ENCODE peak calls at places on chromosome 20, in seven cellular contexts. J, Q, S, U, A, W and E are unnamed samples.

GRCh38 chr20:45629496-45630100 is at the start of gene WFDC10A:
- DNase-seq in W (peak; percentile 86), A (peak; percentile 53), U (peak; percentile 43), Q (peak; percentile 6), J (peak; percentile 57), S (peak; percentile 18), E (peak; percentile 63)

GRCh38 chr20:36462440-36463211 is 78.7 kb upstream of the MYL9 start:
- DNase-seq in U (peak; percentile 41), W (peak; percentile 74), J (peak; percentile 80), A (no peak), S (no peak), Q (no peak), E (no peak)

GRCh38 chr20:237479-237878 is 10.4 kb downstream of the DEFB129 start:
- DNase-seq in J (no peak), U (no peak), W (no peak), A (peak; percentile 27), S (peak; percentile 22), Q (no peak), E (no peak)

GRCh38 chr20:62621251-62622110 is 20.8 kb upstream of the SLCO4A1 start:
- DNase-seq in J (no peak), Q (no peak), A (no peak), S (no peak), W (no peak), U (no peak), E (no peak)

GRCh38 chr20:58557713-58558335 is 42.6 kb upstream of the APCDD1L start:
- DNase-seq in W (no peak), U (no peak), Q (no peak), S (no peak), A (no peak), J (no peak), E (no peak)

GRCh38 chr20:42134265-42135098 is 516.3 kb upstream of the CHD6 start:
- DNase-seq in U (no peak), S (no peak), W (no peak), Q (no peak), J (no peak), A (no peak), E (no peak)

GRCh38 chr20:19850190-19850533 is 92.1 kb downstream of the RIN2 start:
- DNase-seq in Q (no peak), U (peak; percentile 84), A (no peak), J (peak; percentile 49), W (no peak), S (no peak), E (no peak)

GRCh38 chr20:54115172-54115854 is 44.9 kb upstream of the BCAS1 start:
- DNase-seq in Q (no peak), J (no peak), A (no peak), U (no peak), S (no peak), W (no peak), E (no peak)

GRCh38 chr20:50731930-50732690 is 730 bp downstream of the PARD6B start:
- DNase-seq in W (peak; percentile 75), J (no peak), U (no peak), Q (peak; percentile 43), S (no peak), A (no peak), E (peak; percentile 11)

GRCh38 chr20:18316166-18316565 is 27.8 kb downstream of the ZNF133 start:
- DNase-seq in A (no peak), W (no peak), U (no peak), Q (no peak), S (no peak), J (no peak), E (no peak)

GRCh38 chr20:49594143-49594928 is 26.4 kb upstream of the PTGIS start:
- DNase-seq in U (no peak), A (no peak), S (peak; percentile 70), J (peak; percentile 89), W (no peak), Q (peak; percentile 2), E (no peak)

GRCh38 chr20:36084897-36085617 is 69.5 kb upstream of the EPB41L1 start:
- DNase-seq in J (no peak), W (no peak), U (no peak), Q (no peak), S (no peak), A (no peak), E (no peak)

GRCh38 chr20:24634855-24635254 is 165.4 kb downstream of the SYNDIG1 start:
- DNase-seq in A (no peak), U (no peak), W (peak; percentile 66), S (no peak), Q (no peak), J (no peak), E (no peak)

GRCh38 chr20:34705383-34706021 is 1.4 kb downstream of the TP53INP2 start:
- DNase-seq in A (no peak), S (no peak), U (no peak), W (peak; percentile 62), J (no peak), Q (no peak), E (no peak)

GRCh38 chr20:2379511-2380229 is 1.0 kb upstream of the TGM6 start:
- DNase-seq in W (no peak), U (no peak), A (no peak), S (no peak), Q (no peak), J (no peak), E (peak; percentile 88)

GRCh38 chr20:50392138-50392866 is 117.9 kb upstream of the PTPN1 start:
- DNase-seq in S (no peak), U (no peak), W (no peak), A (no peak), Q (no peak), J (no peak), E (no peak)

GRCh38 chr20:22890605-22891300 is 144.4 kb upstream of the SSTR4 start:
- DNase-seq in W (no peak), U (no peak), J (no peak), Q (no peak), A (no peak), S (no peak), E (no peak)

GRCh38 chr20:51447097-51447764 is 95.3 kb downstream of the NFATC2 start:
- DNase-seq in Q (no peak), U (no peak), A (no peak), S (no peak), J (peak; percentile 77), W (no peak), E (no peak)

GRCh38 chr20:7346026-7346425 is 578.5 kb downstream of the BMP2 start:
- DNase-seq in Q (no peak), U (no peak), J (no peak), W (no peak), A (no peak), S (no peak), E (no peak)

GRCh38 chr20:52975024-52975732 is 3.0 kb downstream of the TSHZ2 start:
- DNase-seq in W (no peak), Q (no peak), U (no peak), A (no peak), S (peak; percentile 46), J (no peak), E (no peak)

GRCh38 chr20:42361402-42361801 is 743.2 kb upstream of the CHD6 start:
- DNase-seq in Q (no peak), S (no peak), U (no peak), W (no peak), A (no peak), J (no peak), E (no peak)

GRCh38 chr20:19995220-19995863 is 21.8 kb upstream of the NAA20 start:
- DNase-seq in Q (peak; percentile 74), A (peak; percentile 60), W (no peak), U (no peak), J (no peak), S (peak; percentile 13), E (peak; percentile 50)

GRCh38 chr20:1281279-1282057 is 15.4 kb downstream of the SNPH start:
- DNase-seq in S (no peak), W (peak; percentile 15), A (no peak), Q (peak; percentile 79), J (no peak), U (no peak), E (no peak)

GRCh38 chr20:59002388-59002787 is 4.7 kb downstream of the CTSZ start:
- DNase-seq in J (no peak), Q (no peak), A (no peak), S (no peak), U (peak; percentile 3), W (no peak), E (no peak)

GRCh38 chr20:2687514-2687913 is 5.1 kb upstream of the EBF4 start:
- DNase-seq in J (no peak), A (no peak), S (no peak), W (no peak), U (no peak), Q (no peak), E (no peak)

GRCh38 chr20:60104980-60105379 is 146.8 kb downstream of the CDH26 start:
- DNase-seq in J (no peak), U (no peak), S (no peak), Q (no peak), W (peak; percentile 83), A (no peak), E (no peak)